ENCODE peak calls at places on chromosomes 3 and 15, in nine cellular contexts. B is stimulated activated CD8-positive, alpha-beta memory T cell treated with anti-CD3 and anti-CD28 coated beads, Interleukin-2, amount 100 ng/mL, for 48 hours; S is naive thymus-derived CD8-positive, alpha-beta T cell; M is cardiac fibroblast; P is astrocyte of the spinal cord; J is SIG-M5; I is HFFc6; A is left cardiac atrium; V is stimulated activated CD4-positive, alpha-beta T cell treated with anti-CD3 and anti-CD28 coated beads, Interleukin-1b, Interleukin-23, amount 100 ng/mL, for 24 hours. R is an unnamed sample.

GRCh38 chr3:44045476-44046275 is 196.0 kb upstream of the TOPAZ1 start:
- DNase-seq in J (no peak), S (no peak), A (peak), V (no peak), M (no peak), B (no peak), I (peak), P (peak), R (peak)

GRCh38 chr3:111568355-111568754 is 26.4 kb downstream of the CD96 start:
- DNase-seq in S (no peak), I (no peak), P (no peak), V (no peak), B (no peak), J (no peak), M (no peak), A (no peak), R (no peak)

GRCh38 chr3:98824256-98824655 is 61.1 kb downstream of the ST3GAL6 start:
- DNase-seq in P (no peak), S (no peak), B (no peak), V (no peak), J (no peak), M (peak), I (no peak), A (no peak), R (no peak)

GRCh38 chr3:189158034-189158433 is 13.7 kb upstream of the TPRG1 start:
- DNase-seq in B (no peak), J (no peak), A (no peak), P (no peak), I (no peak), S (no peak), M (no peak), V (no peak), R (no peak)

GRCh38 chr3:7392206-7392605 is 531.3 kb downstream of the GRM7 start:
- DNase-seq in A (no peak), I (no peak), P (no peak), B (no peak), M (no peak), S (no peak), J (no peak), V (no peak), R (no peak)

GRCh38 chr3:177802151-177802900 is 605.0 kb upstream of the TBL1XR1 start:
- DNase-seq in B (no peak), M (no peak), J (no peak), I (peak), P (peak), V (no peak), S (no peak), A (no peak), R (no peak)

GRCh38 chr3:140555666-140556065 is 122.2 kb upstream of the TRIM42 start:
- DNase-seq in V (no peak), S (no peak), M (no peak), P (no peak), A (no peak), J (no peak), B (no peak), I (no peak), R (no peak)

GRCh38 chr3:190225186-190225692 is 97.0 kb downstream of the CLDN1 start:
- DNase-seq in A (no peak), J (no peak), I (peak), M (peak), S (no peak), V (no peak), B (no peak), P (peak), R (no peak)

GRCh38 chr15:95923797-95924196 is 406.7 kb upstream of the NR2F2 start:
- DNase-seq in S (no peak), V (no peak), I (no peak), A (no peak), P (no peak), M (no peak), B (no peak), J (no peak), R (no peak)

GRCh38 chr15:72782274-72782992 is 1.1 kb downstream of the ADPGK start:
- DNase-seq in J (no peak), S (no peak), V (no peak), B (no peak), I (no peak), M (peak), A (no peak), P (no peak), R (no peak)

GRCh38 chr3:139538733-139539132 is 809 bp downstream of the RBP1 start:
- DNase-seq in J (no peak), P (peak), V (no peak), S (no peak), A (peak), M (peak), I (no peak), B (no peak), R (no peak)

GRCh38 chr3:16364323-16364722 is 99.3 kb downstream of the OXNAD1 start:
- DNase-seq in I (no peak), V (no peak), B (no peak), J (no peak), P (no peak), A (no peak), S (no peak), M (no peak), R (no peak)

GRCh38 chr3:15204005-15204404 is 2.0 kb upstream of the CAPN7 start:
- DNase-seq in A (no peak), P (no peak), J (no peak), V (no peak), S (no peak), I (peak), B (no peak), M (no peak), R (no peak)

GRCh38 chr3:155995525-155996370 is 124.6 kb upstream of the KCNAB1 start:
- DNase-seq in V (no peak), J (peak), A (no peak), S (no peak), P (peak), B (no peak), M (peak), I (peak), R (no peak)

GRCh38 chr3:150216041-150216811 is 191.9 kb upstream of the TSC22D2 start:
- DNase-seq in B (no peak), S (no peak), A (peak), I (no peak), P (peak), V (no peak), M (peak), J (no peak), R (no peak)

GRCh38 chr3:56855856-56856538 is 54.2 kb upstream of the ARHGEF3 start:
- DNase-seq in P (no peak), A (peak), I (no peak), M (peak), S (peak), B (no peak), J (no peak), V (no peak), R (peak)

GRCh38 chr3:188706599-188706998 is 465.2 kb upstream of the TPRG1 start:
- DNase-seq in A (no peak), M (peak), S (no peak), B (no peak), P (no peak), I (no peak), J (no peak), V (no peak), R (no peak)

GRCh38 chr15:67548862-67549651 is 6.6 kb downstream of the MAP2K5 start:
- DNase-seq in B (no peak), S (no peak), I (no peak), J (no peak), A (no peak), P (peak), V (no peak), M (no peak), R (no peak)

GRCh38 chr15:31345606-31346366 is 19.2 kb downstream of the KLF13 start:
- DNase-seq in A (no peak), V (no peak), I (no peak), M (no peak), J (no peak), P (no peak), S (no peak), B (no peak), R (no peak)

GRCh38 chr15:57477736-57478522 is 101.6 kb downstream of the CGNL1 start:
- DNase-seq in B (no peak), V (no peak), A (no peak), I (no peak), M (no peak), P (no peak), J (no peak), S (no peak), R (no peak)

GRCh38 chr15:101288905-101289513 is 6.0 kb downstream of the SNRPA1 start:
- DNase-seq in J (no peak), I (peak), B (no peak), V (no peak), P (no peak), M (peak), A (no peak), S (no peak), R (no peak)

GRCh38 chr3:162489853-162490252 is 993.2 kb downstream of the OTOL1 start:
- DNase-seq in P (peak), I (peak), B (no peak), J (no peak), S (no peak), A (no peak), M (no peak), V (no peak), R (no peak)

GRCh38 chr3:59374812-59375211 is 325.0 kb upstream of the CFAP20DC start:
- DNase-seq in P (no peak), S (no peak), V (no peak), J (no peak), M (no peak), A (no peak), B (no peak), I (no peak), R (no peak)

GRCh38 chr3:71062920-71063767 is 520.4 kb downstream of the FOXP1 start:
- DNase-seq in P (peak), J (no peak), A (no peak), S (no peak), B (no peak), V (no peak), M (no peak), I (no peak), R (no peak)

GRCh38 chr15:65792130-65792987 is at the start of gene DENND4A:
- DNase-seq in I (peak), P (peak), M (peak), V (peak), J (peak), B (peak), S (peak), A (peak), R (peak)

GRCh38 chr15:81887913-81888312 is 157.9 kb downstream of the MEX3B start:
- DNase-seq in A (no peak), V (no peak), S (no peak), J (no peak), P (peak), M (peak), I (peak), B (no peak), R (no peak)

R was measured in lower lobe of right lung.